ENCODE peak calls at places on chromosomes 7 and 10, in seven cellular contexts. One of them, this sample, is unnamed.

GRCh38 chr7:22601028-22601795 is 101.2 kb upstream of the STEAP1B start:
- DNase-seq in AG04450: no peak
- DNase-seq in NCI-H1092 treated with DMSO at 0.1 percent for 48 hours: no peak
- DNase-seq in chondrocyte: no peak
- DNase-seq in retina: no peak
- DNase-seq in CD8-positive, alpha-beta T cell: no peak
- DNase-seq in NCI-H774: no peak
- DNase-seq in this sample: no peak

GRCh38 chr10:100041620-100042019 is 31.9 kb upstream of the DNMBP start:
- DNase-seq in AG04450: no peak
- DNase-seq in NCI-H1092 treated with DMSO at 0.1 percent for 48 hours: no peak
- DNase-seq in chondrocyte: no peak
- DNase-seq in retina: no peak
- DNase-seq in CD8-positive, alpha-beta T cell: no peak
- DNase-seq in NCI-H774: no peak
- DNase-seq in this sample: no peak

GRCh38 chr10:76130892-76131291 is 699.5 kb downstream of the LRMDA start:
- DNase-seq in AG04450: no peak
- DNase-seq in NCI-H1092 treated with DMSO at 0.1 percent for 48 hours: no peak
- DNase-seq in chondrocyte: no peak
- DNase-seq in retina: no peak
- DNase-seq in CD8-positive, alpha-beta T cell: no peak
- DNase-seq in NCI-H774: no peak
- DNase-seq in this sample: no peak

GRCh38 chr10:97000487-97001182 is 168.5 kb downstream of the LCOR start:
- DNase-seq in AG04450: no peak
- DNase-seq in NCI-H1092 treated with DMSO at 0.1 percent for 48 hours: no peak
- DNase-seq in chondrocyte: no peak
- DNase-seq in retina: no peak
- DNase-seq in CD8-positive, alpha-beta T cell: no peak
- DNase-seq in NCI-H774: no peak
- DNase-seq in this sample: no peak

GRCh38 chr10:84193846-84194423 is 402 bp upstream of the CDHR1 start:
- DNase-seq in AG04450: no peak
- DNase-seq in NCI-H1092 treated with DMSO at 0.1 percent for 48 hours: no peak
- DNase-seq in chondrocyte: no peak
- DNase-seq in retina: peak; percentile 64
- DNase-seq in CD8-positive, alpha-beta T cell: no peak
- DNase-seq in NCI-H774: no peak
- DNase-seq in this sample: no peak

GRCh38 chr7:12386237-12386839 is 17.3 kb downstream of the VWDE start:
- DNase-seq in AG04450: no peak
- DNase-seq in NCI-H1092 treated with DMSO at 0.1 percent for 48 hours: peak; percentile 96
- DNase-seq in chondrocyte: no peak
- DNase-seq in retina: peak; percentile 65
- DNase-seq in CD8-positive, alpha-beta T cell: no peak
- DNase-seq in NCI-H774: peak; percentile 55
- DNase-seq in this sample: peak; percentile 54

GRCh38 chr7:13989138-13989943 is at the start of gene ETV1:
- DNase-seq in AG04450: no peak
- DNase-seq in NCI-H1092 treated with DMSO at 0.1 percent for 48 hours: peak; percentile 87
- DNase-seq in chondrocyte: no peak
- DNase-seq in retina: peak; percentile 91
- DNase-seq in CD8-positive, alpha-beta T cell: no peak
- DNase-seq in NCI-H774: peak; percentile 70
- DNase-seq in this sample: peak; percentile 75

GRCh38 chr7:43141091-43141490 is 28.6 kb downstream of the HECW1 start:
- DNase-seq in AG04450: no peak
- DNase-seq in NCI-H1092 treated with DMSO at 0.1 percent for 48 hours: no peak
- DNase-seq in chondrocyte: no peak
- DNase-seq in retina: no peak
- DNase-seq in CD8-positive, alpha-beta T cell: no peak
- DNase-seq in NCI-H774: no peak
- DNase-seq in this sample: no peak

GRCh38 chr7:152512711-152513110 is 76.9 kb upstream of the KMT2C start:
- DNase-seq in AG04450: no peak
- DNase-seq in NCI-H1092 treated with DMSO at 0.1 percent for 48 hours: no peak
- DNase-seq in chondrocyte: peak; percentile 0
- DNase-seq in retina: no peak
- DNase-seq in CD8-positive, alpha-beta T cell: peak; percentile 13
- DNase-seq in NCI-H774: peak; percentile 27
- DNase-seq in this sample: no peak

GRCh38 chr10:86648706-86649426 is 5.5 kb upstream of the OPN4 start:
- DNase-seq in AG04450: peak; percentile 20
- DNase-seq in NCI-H1092 treated with DMSO at 0.1 percent for 48 hours: no peak
- DNase-seq in chondrocyte: peak; percentile 86
- DNase-seq in retina: no peak
- DNase-seq in CD8-positive, alpha-beta T cell: no peak
- DNase-seq in NCI-H774: no peak
- DNase-seq in this sample: no peak

GRCh38 chr7:129853661-129854268 is 99.0 kb downstream of the UBE2H start:
- DNase-seq in AG04450: no peak
- DNase-seq in NCI-H1092 treated with DMSO at 0.1 percent for 48 hours: no peak
- DNase-seq in chondrocyte: no peak
- DNase-seq in retina: no peak
- DNase-seq in CD8-positive, alpha-beta T cell: no peak
- DNase-seq in NCI-H774: no peak
- DNase-seq in this sample: no peak

GRCh38 chr7:1490837-1491236 is 13.4 kb downstream of the INTS1 start:
- DNase-seq in AG04450: no peak
- DNase-seq in NCI-H1092 treated with DMSO at 0.1 percent for 48 hours: no peak
- DNase-seq in chondrocyte: no peak
- DNase-seq in retina: no peak
- DNase-seq in CD8-positive, alpha-beta T cell: no peak
- DNase-seq in NCI-H774: no peak
- DNase-seq in this sample: no peak

GRCh38 chr7:107164092-107164491 is 4.7 kb upstream of the HBP1 start:
- DNase-seq in AG04450: no peak
- DNase-seq in NCI-H1092 treated with DMSO at 0.1 percent for 48 hours: no peak
- DNase-seq in chondrocyte: no peak
- DNase-seq in retina: no peak
- DNase-seq in CD8-positive, alpha-beta T cell: no peak
- DNase-seq in NCI-H774: no peak
- DNase-seq in this sample: no peak

GRCh38 chr10:24716295-24716694 is 7.4 kb downstream of the ARHGAP21 start:
- DNase-seq in AG04450: no peak
- DNase-seq in NCI-H1092 treated with DMSO at 0.1 percent for 48 hours: no peak
- DNase-seq in chondrocyte: no peak
- DNase-seq in retina: no peak
- DNase-seq in CD8-positive, alpha-beta T cell: no peak
- DNase-seq in NCI-H774: no peak
- DNase-seq in this sample: no peak

GRCh38 chr7:8089036-8089780 is 120.6 kb downstream of the GLCCI1 start:
- DNase-seq in AG04450: no peak
- DNase-seq in NCI-H1092 treated with DMSO at 0.1 percent for 48 hours: no peak
- DNase-seq in chondrocyte: no peak
- DNase-seq in retina: no peak
- DNase-seq in CD8-positive, alpha-beta T cell: no peak
- DNase-seq in NCI-H774: no peak
- DNase-seq in this sample: no peak

GRCh38 chr7:147605326-147605725 is 985.2 kb upstream of the C7orf33 start:
- DNase-seq in AG04450: no peak
- DNase-seq in NCI-H1092 treated with DMSO at 0.1 percent for 48 hours: no peak
- DNase-seq in chondrocyte: no peak
- DNase-seq in retina: no peak
- DNase-seq in CD8-positive, alpha-beta T cell: no peak
- DNase-seq in NCI-H774: no peak
- DNase-seq in this sample: no peak

This sample was measured in COR-L47.